ENCODE peak calls at places on chromosome 7, in eight cellular contexts. A is heart left ventricle, Y is MM.1S, R is brain microvascular endothelial cell, G is small intestine, L is upper lobe of left lung, S is OCI-LY7, C is psoas muscle. J is an unnamed sample.
A peak's percentile ranks its signal among the peaks of the same experiment; 100 is the strongest.

GRCh38 chr7:28298870-28299484 is 113.3 kb upstream of the CREB5 start:
- DNase-seq in A (peak; percentile 34), Y (no peak), R (peak; percentile 68), G (peak; percentile 15), L (peak; percentile 26), S (peak; percentile 3), C (no peak), J (no peak)

GRCh38 chr7:149598721-149599308 is 101.2 kb upstream of the ZNF746 start:
- DNase-seq in A (no peak), Y (peak; percentile 18), R (peak; percentile 31), G (peak; percentile 5), L (no peak), S (peak; percentile 51), C (no peak), J (no peak)

GRCh38 chr7:8201846-8202441 is 60.0 kb downstream of the ICA1 start:
- DNase-seq in A (no peak), Y (no peak), R (no peak), G (no peak), L (no peak), S (no peak), C (no peak), J (no peak)

GRCh38 chr7:77699056-77699455 is 2.8 kb downstream of the RSBN1L start:
- DNase-seq in A (no peak), Y (no peak), R (no peak), G (no peak), L (no peak), S (peak; percentile 47), C (no peak), J (no peak)

GRCh38 chr7:33921216-33921938 is 16.0 kb downstream of the BMPER start:
- DNase-seq in A (peak; percentile 69), Y (no peak), R (no peak), G (no peak), L (no peak), S (no peak), C (peak; percentile 85), J (peak; percentile 57)

GRCh38 chr7:5695037-5695708 is 86.3 kb downstream of the RNF216 start:
- DNase-seq in A (peak; percentile 68), Y (no peak), R (peak; percentile 85), G (peak; percentile 31), L (peak; percentile 42), S (peak; percentile 24), C (peak; percentile 63), J (no peak)

GRCh38 chr7:4043988-4044387 is 638.1 kb upstream of the FOXK1 start:
- DNase-seq in A (no peak), Y (no peak), R (no peak), G (no peak), L (no peak), S (no peak), C (no peak), J (no peak)

GRCh38 chr7:69811682-69812344 is 213.5 kb downstream of the AUTS2 start:
- DNase-seq in A (no peak), Y (no peak), R (no peak), G (no peak), L (no peak), S (no peak), C (no peak), J (no peak)

GRCh38 chr7:92916751-92917369 is 80.5 kb upstream of the CDK6 start:
- DNase-seq in A (no peak), Y (no peak), R (peak; percentile 79), G (peak; percentile 3), L (no peak), S (no peak), C (no peak), J (no peak)

GRCh38 chr7:30863694-30864011 is 48.0 kb upstream of the AQP1 start:
- DNase-seq in A (no peak), Y (no peak), R (no peak), G (no peak), L (no peak), S (no peak), C (no peak), J (no peak)

GRCh38 chr7:55133630-55134392 is 115.0 kb downstream of the EGFR start:
- DNase-seq in A (peak; percentile 82), Y (no peak), R (peak; percentile 99), G (no peak), L (peak; percentile 49), S (no peak), C (peak; percentile 78), J (peak; percentile 57)

GRCh38 chr7:40604601-40605438 is 470.0 kb downstream of the SUGCT start:
- DNase-seq in A (peak; percentile 54), Y (no peak), R (peak; percentile 25), G (peak; percentile 40), L (peak; percentile 54), S (peak; percentile 41), C (peak; percentile 59), J (peak; percentile 44)

GRCh38 chr7:131139462-131139861 is 188.2 kb upstream of the MKLN1 start:
- DNase-seq in A (no peak), Y (no peak), R (no peak), G (no peak), L (no peak), S (no peak), C (peak; percentile 58), J (no peak)

GRCh38 chr7:149701495-149702240 is 71.7 kb downstream of the ZNF467 start:
- DNase-seq in A (no peak), Y (no peak), R (no peak), G (no peak), L (no peak), S (no peak), C (no peak), J (no peak)

GRCh38 chr7:1817061-1817712 is 147.1 kb downstream of the ELFN1 start:
- DNase-seq in A (no peak), Y (no peak), R (no peak), G (no peak), L (no peak), S (no peak), C (peak; percentile 50), J (no peak)

GRCh38 chr7:43443380-43443779 is 139.5 kb upstream of the STK17A start:
- DNase-seq in A (no peak), Y (no peak), R (no peak), G (no peak), L (no peak), S (no peak), C (no peak), J (no peak)

GRCh38 chr7:41108821-41109220 is 594.1 kb downstream of the INHBA start:
- DNase-seq in A (no peak), Y (no peak), R (no peak), G (no peak), L (no peak), S (no peak), C (no peak), J (no peak)

GRCh38 chr7:157558061-157558460 is 221.3 kb downstream of the DNAJB6 start:
- DNase-seq in A (peak; percentile 8), Y (no peak), R (no peak), G (no peak), L (no peak), S (no peak), C (no peak), J (no peak)

GRCh38 chr7:151413241-151413640 is 3.4 kb upstream of the WDR86 start:
- DNase-seq in A (no peak), Y (no peak), R (no peak), G (no peak), L (no peak), S (no peak), C (no peak), J (no peak)

DNA sequence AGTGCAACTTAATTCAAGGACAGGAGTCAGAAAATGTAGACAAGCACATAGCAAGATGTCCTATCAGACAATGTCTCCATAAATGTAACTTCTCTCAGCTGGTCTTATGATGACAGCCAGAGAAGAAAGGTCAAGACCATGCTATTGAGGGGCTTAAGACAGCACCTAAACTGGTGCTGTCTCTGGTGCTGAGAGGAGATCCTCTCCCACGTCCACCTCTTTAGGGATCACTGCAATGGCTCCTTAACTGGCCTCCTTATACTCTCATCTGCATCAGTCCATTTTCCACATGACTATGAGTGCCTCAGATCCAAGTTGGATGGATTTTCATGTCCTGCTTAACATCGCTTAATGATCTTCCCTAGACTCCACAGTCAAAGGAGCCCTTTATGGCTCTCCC is 210.6 kb downstream of the ARL4A start:
- DNase-seq in A (no peak), Y (no peak), R (no peak), G (no peak), L (no peak), S (no peak), C (no peak), J (no peak)
- H3K4me3 ChIP-seq in A (no peak overlapping the region), Y (no peak overlapping the region), R (no peak overlapping the region), G (no peak overlapping the region), L (no peak overlapping the region), S (no peak overlapping the region), C (no peak overlapping the region), J (no peak overlapping the region)

GRCh38 chr7:50761722-50762121 is 21.0 kb downstream of the GRB10 start:
- DNase-seq in A (no peak), Y (no peak), R (no peak), G (no peak), L (no peak), S (no peak), C (no peak), J (no peak)

GRCh38 chr7:50762337-50762736 is 20.4 kb downstream of the GRB10 start:
- DNase-seq in A (no peak), Y (no peak), R (no peak), G (no peak), L (no peak), S (no peak), C (no peak), J (no peak)

GRCh38 chr7:50756180-50756579 is 26.5 kb downstream of the GRB10 start:
- DNase-seq in A (no peak), Y (no peak), R (no peak), G (peak; percentile 63), L (no peak), S (no peak), C (no peak), J (no peak)

GRCh38 chr7:50754684-50755083 is 28.0 kb downstream of the GRB10 start:
- DNase-seq in A (no peak), Y (no peak), R (no peak), G (no peak), L (no peak), S (no peak), C (no peak), J (no peak)

GRCh38 chr7:50757703-50758390 is 24.8 kb downstream of the GRB10 start:
- DNase-seq in A (no peak), Y (no peak), R (no peak), G (no peak), L (no peak), S (no peak), C (no peak), J (no peak)
- H3K27ac ChIP-seq in A (no peak overlapping the region), Y (no peak overlapping the region), R (no peak overlapping the region), G (no peak overlapping the region), L (no peak overlapping the region), S (no peak overlapping the region), C (no peak overlapping the region), J (no peak overlapping the region)

GRCh38 chr7:128759274-128759673 is 16.3 kb downstream of the OPN1SW start:
- DNase-seq in A (no peak), Y (no peak), R (no peak), G (no peak), L (no peak), S (no peak), C (no peak), J (no peak)
- H3K36me3 ChIP-seq in A (peaks cover 30% of the 10 kb centered on the region), Y (peaks cover 4% of the 10 kb centered on the region), R (peaks cover 88% of the 10 kb centered on the region), G (peaks cover 15% of the 10 kb centered on the region), L (peaks cover 88% of the 10 kb centered on the region), S (peaks cover 95% of the 10 kb centered on the region), C (peaks cover 63% of the 10 kb centered on the region), J (peaks cover 65% of the 10 kb centered on the region)

DNA sequence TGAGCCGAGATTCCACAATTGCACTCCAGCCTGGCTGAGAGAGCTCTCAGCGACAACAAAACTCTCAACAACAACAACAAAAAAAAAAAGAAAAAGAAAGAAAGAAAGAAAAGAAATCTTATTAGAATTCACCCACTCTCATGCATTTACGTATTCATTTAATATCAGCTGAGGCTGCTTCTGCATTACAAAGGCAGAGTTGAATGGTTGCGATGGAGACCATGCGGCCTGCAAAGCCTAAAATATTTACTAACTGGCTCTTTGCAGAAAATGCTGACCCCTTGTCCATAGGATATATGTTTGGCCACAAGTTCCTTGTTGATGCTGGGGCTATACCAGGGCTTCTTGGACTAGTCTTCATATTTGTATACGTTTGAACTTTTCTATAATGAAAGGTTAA is 109.4 kb downstream of the SPDYE5 start:
- DNase-seq in A (no peak), Y (no peak), R (no peak), G (no peak), L (no peak), S (no peak), C (no peak), J (no peak)
- H3K4me3 ChIP-seq in A (no peak overlapping the region), Y (no peak overlapping the region), R (no peak overlapping the region), G (no peak overlapping the region), L (no peak overlapping the region), S (no peak overlapping the region), C (no peak overlapping the region), J (no peak overlapping the region)

J was measured in left ventricle myocardium inferior.